ENCODE peak calls at places on chromosomes 5 and 9, in seven cellular contexts. One of them, this sample, is unnamed.

GRCh38 chr9:131094622-131095021 is 1.7 kb upstream of the AIF1L start:
- DNase-seq in SK-N-DZ: no peak
- DNase-seq in natural killer cell treated with Interleukin-12 subunit alpha and Interleukin-12 subunit beta and Interleukin-15 and Interleukin-18, amount 100 ng/mL, for 72 hours: no peak
- DNase-seq in stimulated activated CD8-positive, alpha-beta memory T cell treated with anti-CD3 and anti-CD28 coated beads, Interleukin-7, amount 100 ng/mL, for 24 hours: no peak
- DNase-seq in HT1080: peak; percentile 27
- DNase-seq in left cardiac atrium: peak; percentile 54
- DNase-seq in HuH-7: no peak
- DNase-seq in this sample: no peak

GRCh38 chr9:14413811-14414210 is 99.9 kb upstream of the NFIB start:
- DNase-seq in HT1080: no peak
- DNase-seq in HuH-7: no peak
- DNase-seq in stimulated activated CD8-positive, alpha-beta memory T cell treated with anti-CD3 and anti-CD28 coated beads, Interleukin-7, amount 100 ng/mL, for 24 hours: no peak
- DNase-seq in SK-N-DZ: no peak
- DNase-seq in natural killer cell treated with Interleukin-12 subunit alpha and Interleukin-12 subunit beta and Interleukin-15 and Interleukin-18, amount 100 ng/mL, for 72 hours: no peak
- DNase-seq in left cardiac atrium: no peak
- DNase-seq in this sample: no peak

GRCh38 chr5:76084496-76085285 is 1.5 kb downstream of the SV2C start:
- DNase-seq in left cardiac atrium: no peak
- DNase-seq in SK-N-DZ: peak; percentile 32
- DNase-seq in stimulated activated CD8-positive, alpha-beta memory T cell treated with anti-CD3 and anti-CD28 coated beads, Interleukin-7, amount 100 ng/mL, for 24 hours: no peak
- DNase-seq in HT1080: no peak
- DNase-seq in HuH-7: no peak
- DNase-seq in natural killer cell treated with Interleukin-12 subunit alpha and Interleukin-12 subunit beta and Interleukin-15 and Interleukin-18, amount 100 ng/mL, for 72 hours: no peak
- DNase-seq in this sample: no peak

GRCh38 chr5:157193699-157194424 is 13.2 kb downstream of the ITK start:
- DNase-seq in HuH-7: no peak
- DNase-seq in left cardiac atrium: no peak
- DNase-seq in stimulated activated CD8-positive, alpha-beta memory T cell treated with anti-CD3 and anti-CD28 coated beads, Interleukin-7, amount 100 ng/mL, for 24 hours: no peak
- DNase-seq in SK-N-DZ: no peak
- DNase-seq in HT1080: no peak
- DNase-seq in natural killer cell treated with Interleukin-12 subunit alpha and Interleukin-12 subunit beta and Interleukin-15 and Interleukin-18, amount 100 ng/mL, for 72 hours: no peak
- DNase-seq in this sample: no peak

GRCh38 chr9:34562136-34562745 is 27.3 kb downstream of the CNTFR start:
- DNase-seq in stimulated activated CD8-positive, alpha-beta memory T cell treated with anti-CD3 and anti-CD28 coated beads, Interleukin-7, amount 100 ng/mL, for 24 hours: no peak
- DNase-seq in HuH-7: no peak
- DNase-seq in left cardiac atrium: no peak
- DNase-seq in HT1080: no peak
- DNase-seq in SK-N-DZ: no peak
- DNase-seq in natural killer cell treated with Interleukin-12 subunit alpha and Interleukin-12 subunit beta and Interleukin-15 and Interleukin-18, amount 100 ng/mL, for 72 hours: peak; percentile 22
- DNase-seq in this sample: no peak

GRCh38 chr5:115543931-115544370 is 624 bp downstream of the FEM1C start:
- DNase-seq in SK-N-DZ: peak; percentile 23
- DNase-seq in natural killer cell treated with Interleukin-12 subunit alpha and Interleukin-12 subunit beta and Interleukin-15 and Interleukin-18, amount 100 ng/mL, for 72 hours: peak; percentile 62
- DNase-seq in stimulated activated CD8-positive, alpha-beta memory T cell treated with anti-CD3 and anti-CD28 coated beads, Interleukin-7, amount 100 ng/mL, for 24 hours: peak; percentile 21
- DNase-seq in HuH-7: no peak
- DNase-seq in left cardiac atrium: no peak
- DNase-seq in HT1080: peak; percentile 47
- DNase-seq in this sample: no peak

GRCh38 chr5:170758481-170758880 is 25.0 kb upstream of the GABRP start:
- DNase-seq in HuH-7: no peak
- DNase-seq in HT1080: no peak
- DNase-seq in stimulated activated CD8-positive, alpha-beta memory T cell treated with anti-CD3 and anti-CD28 coated beads, Interleukin-7, amount 100 ng/mL, for 24 hours: no peak
- DNase-seq in left cardiac atrium: no peak
- DNase-seq in SK-N-DZ: no peak
- DNase-seq in natural killer cell treated with Interleukin-12 subunit alpha and Interleukin-12 subunit beta and Interleukin-15 and Interleukin-18, amount 100 ng/mL, for 72 hours: no peak
- DNase-seq in this sample: no peak

GRCh38 chr5:125634242-125634835 is 788.9 kb upstream of the GRAMD2B start:
- DNase-seq in natural killer cell treated with Interleukin-12 subunit alpha and Interleukin-12 subunit beta and Interleukin-15 and Interleukin-18, amount 100 ng/mL, for 72 hours: no peak
- DNase-seq in HuH-7: no peak
- DNase-seq in SK-N-DZ: peak; percentile 97
- DNase-seq in stimulated activated CD8-positive, alpha-beta memory T cell treated with anti-CD3 and anti-CD28 coated beads, Interleukin-7, amount 100 ng/mL, for 24 hours: no peak
- DNase-seq in HT1080: peak; percentile 54
- DNase-seq in left cardiac atrium: no peak
- DNase-seq in this sample: no peak

GRCh38 chr9:1008256-1008655 is 31.8 kb downstream of the DMRT3 start:
- DNase-seq in SK-N-DZ: no peak
- DNase-seq in natural killer cell treated with Interleukin-12 subunit alpha and Interleukin-12 subunit beta and Interleukin-15 and Interleukin-18, amount 100 ng/mL, for 72 hours: no peak
- DNase-seq in HuH-7: no peak
- DNase-seq in stimulated activated CD8-positive, alpha-beta memory T cell treated with anti-CD3 and anti-CD28 coated beads, Interleukin-7, amount 100 ng/mL, for 24 hours: no peak
- DNase-seq in HT1080: no peak
- DNase-seq in left cardiac atrium: no peak
- DNase-seq in this sample: no peak

GRCh38 chr9:69168709-69169217 is 5.3 kb upstream of the TJP2 start:
- DNase-seq in HT1080: no peak
- DNase-seq in HuH-7: peak; percentile 66
- DNase-seq in SK-N-DZ: no peak
- DNase-seq in natural killer cell treated with Interleukin-12 subunit alpha and Interleukin-12 subunit beta and Interleukin-15 and Interleukin-18, amount 100 ng/mL, for 72 hours: peak; percentile 71
- DNase-seq in stimulated activated CD8-positive, alpha-beta memory T cell treated with anti-CD3 and anti-CD28 coated beads, Interleukin-7, amount 100 ng/mL, for 24 hours: no peak
- DNase-seq in left cardiac atrium: no peak
- DNase-seq in this sample: no peak

GRCh38 chr9:34648673-34649072 is 2.2 kb downstream of the GALT start:
- DNase-seq in HT1080: no peak
- DNase-seq in SK-N-DZ: no peak
- DNase-seq in stimulated activated CD8-positive, alpha-beta memory T cell treated with anti-CD3 and anti-CD28 coated beads, Interleukin-7, amount 100 ng/mL, for 24 hours: no peak
- DNase-seq in HuH-7: no peak
- DNase-seq in natural killer cell treated with Interleukin-12 subunit alpha and Interleukin-12 subunit beta and Interleukin-15 and Interleukin-18, amount 100 ng/mL, for 72 hours: no peak
- DNase-seq in left cardiac atrium: no peak
- DNase-seq in this sample: no peak

GRCh38 chr9:73154760-73155159 is 3.1 kb downstream of the ANXA1 start:
- DNase-seq in SK-N-DZ: no peak
- DNase-seq in stimulated activated CD8-positive, alpha-beta memory T cell treated with anti-CD3 and anti-CD28 coated beads, Interleukin-7, amount 100 ng/mL, for 24 hours: no peak
- DNase-seq in HT1080: no peak
- DNase-seq in left cardiac atrium: no peak
- DNase-seq in natural killer cell treated with Interleukin-12 subunit alpha and Interleukin-12 subunit beta and Interleukin-15 and Interleukin-18, amount 100 ng/mL, for 72 hours: no peak
- DNase-seq in HuH-7: no peak
- DNase-seq in this sample: no peak

GRCh38 chr5:447501-447900 is 4.5 kb downstream of the EXOC3 start:
- DNase-seq in left cardiac atrium: peak; percentile 19
- DNase-seq in HuH-7: no peak
- DNase-seq in SK-N-DZ: no peak
- DNase-seq in natural killer cell treated with Interleukin-12 subunit alpha and Interleukin-12 subunit beta and Interleukin-15 and Interleukin-18, amount 100 ng/mL, for 72 hours: no peak
- DNase-seq in stimulated activated CD8-positive, alpha-beta memory T cell treated with anti-CD3 and anti-CD28 coated beads, Interleukin-7, amount 100 ng/mL, for 24 hours: no peak
- DNase-seq in HT1080: no peak
- DNase-seq in this sample: no peak

GRCh38 chr5:174589599-174589998 is 134.8 kb upstream of the MSX2 start:
- DNase-seq in natural killer cell treated with Interleukin-12 subunit alpha and Interleukin-12 subunit beta and Interleukin-15 and Interleukin-18, amount 100 ng/mL, for 72 hours: no peak
- DNase-seq in left cardiac atrium: no peak
- DNase-seq in stimulated activated CD8-positive, alpha-beta memory T cell treated with anti-CD3 and anti-CD28 coated beads, Interleukin-7, amount 100 ng/mL, for 24 hours: no peak
- DNase-seq in HT1080: no peak
- DNase-seq in SK-N-DZ: no peak
- DNase-seq in HuH-7: no peak
- DNase-seq in this sample: peak; percentile 13

GRCh38 chr5:157924931-157925729 is 66.2 kb upstream of the CLINT1 start:
- DNase-seq in HuH-7: no peak
- DNase-seq in natural killer cell treated with Interleukin-12 subunit alpha and Interleukin-12 subunit beta and Interleukin-15 and Interleukin-18, amount 100 ng/mL, for 72 hours: no peak
- DNase-seq in left cardiac atrium: no peak
- DNase-seq in stimulated activated CD8-positive, alpha-beta memory T cell treated with anti-CD3 and anti-CD28 coated beads, Interleukin-7, amount 100 ng/mL, for 24 hours: no peak
- DNase-seq in SK-N-DZ: no peak
- DNase-seq in HT1080: peak; percentile 25
- DNase-seq in this sample: no peak

GRCh38 chr9:69340631-69341030 is 15.6 kb downstream of the ENTREP1 start:
- DNase-seq in SK-N-DZ: no peak
- DNase-seq in natural killer cell treated with Interleukin-12 subunit alpha and Interleukin-12 subunit beta and Interleukin-15 and Interleukin-18, amount 100 ng/mL, for 72 hours: no peak
- DNase-seq in HT1080: no peak
- DNase-seq in HuH-7: no peak
- DNase-seq in left cardiac atrium: no peak
- DNase-seq in stimulated activated CD8-positive, alpha-beta memory T cell treated with anti-CD3 and anti-CD28 coated beads, Interleukin-7, amount 100 ng/mL, for 24 hours: no peak
- DNase-seq in this sample: no peak

GRCh38 chr5:113387844-113388243 is 46.9 kb downstream of the TSSK1B start:
- DNase-seq in SK-N-DZ: no peak
- DNase-seq in stimulated activated CD8-positive, alpha-beta memory T cell treated with anti-CD3 and anti-CD28 coated beads, Interleukin-7, amount 100 ng/mL, for 24 hours: no peak
- DNase-seq in HuH-7: no peak
- DNase-seq in HT1080: no peak
- DNase-seq in left cardiac atrium: no peak
- DNase-seq in natural killer cell treated with Interleukin-12 subunit alpha and Interleukin-12 subunit beta and Interleukin-15 and Interleukin-18, amount 100 ng/mL, for 72 hours: no peak
- DNase-seq in this sample: no peak

GRCh38 chr5:141814064-141814982 is 63.9 kb downstream of the PCDH1 start:
- DNase-seq in HT1080: peak; percentile 20
- DNase-seq in stimulated activated CD8-positive, alpha-beta memory T cell treated with anti-CD3 and anti-CD28 coated beads, Interleukin-7, amount 100 ng/mL, for 24 hours: no peak
- DNase-seq in left cardiac atrium: peak; percentile 46
- DNase-seq in HuH-7: peak; percentile 85
- DNase-seq in natural killer cell treated with Interleukin-12 subunit alpha and Interleukin-12 subunit beta and Interleukin-15 and Interleukin-18, amount 100 ng/mL, for 72 hours: peak; percentile 67
- DNase-seq in SK-N-DZ: peak; percentile 75
- DNase-seq in this sample: peak; percentile 15

GRCh38 chr5:135386886-135387628 is 12.0 kb downstream of the MACROH2A1 start:
- DNase-seq in left cardiac atrium: no peak
- DNase-seq in HuH-7: peak; percentile 30
- DNase-seq in SK-N-DZ: no peak
- DNase-seq in natural killer cell treated with Interleukin-12 subunit alpha and Interleukin-12 subunit beta and Interleukin-15 and Interleukin-18, amount 100 ng/mL, for 72 hours: no peak
- DNase-seq in HT1080: peak; percentile 85
- DNase-seq in stimulated activated CD8-positive, alpha-beta memory T cell treated with anti-CD3 and anti-CD28 coated beads, Interleukin-7, amount 100 ng/mL, for 24 hours: no peak
- DNase-seq in this sample: no peak

GRCh38 chr5:80211292-80211691 is 44.6 kb downstream of the SERINC5 start:
- DNase-seq in SK-N-DZ: no peak
- DNase-seq in stimulated activated CD8-positive, alpha-beta memory T cell treated with anti-CD3 and anti-CD28 coated beads, Interleukin-7, amount 100 ng/mL, for 24 hours: no peak
- DNase-seq in HuH-7: no peak
- DNase-seq in HT1080: no peak
- DNase-seq in natural killer cell treated with Interleukin-12 subunit alpha and Interleukin-12 subunit beta and Interleukin-15 and Interleukin-18, amount 100 ng/mL, for 72 hours: no peak
- DNase-seq in left cardiac atrium: no peak
- DNase-seq in this sample: no peak

GRCh38 chr5:79499640-79500273 is 14.2 kb downstream of the HOMER1 start:
- DNase-seq in HuH-7: no peak
- DNase-seq in SK-N-DZ: no peak
- DNase-seq in HT1080: no peak
- DNase-seq in natural killer cell treated with Interleukin-12 subunit alpha and Interleukin-12 subunit beta and Interleukin-15 and Interleukin-18, amount 100 ng/mL, for 72 hours: no peak
- DNase-seq in left cardiac atrium: no peak
- DNase-seq in stimulated activated CD8-positive, alpha-beta memory T cell treated with anti-CD3 and anti-CD28 coated beads, Interleukin-7, amount 100 ng/mL, for 24 hours: no peak
- DNase-seq in this sample: no peak

GRCh38 chr5:94025788-94026473 is 284.5 kb upstream of the POU5F2 start:
- DNase-seq in SK-N-DZ: peak; percentile 12
- DNase-seq in left cardiac atrium: no peak
- DNase-seq in stimulated activated CD8-positive, alpha-beta memory T cell treated with anti-CD3 and anti-CD28 coated beads, Interleukin-7, amount 100 ng/mL, for 24 hours: no peak
- DNase-seq in natural killer cell treated with Interleukin-12 subunit alpha and Interleukin-12 subunit beta and Interleukin-15 and Interleukin-18, amount 100 ng/mL, for 72 hours: no peak
- DNase-seq in HT1080: no peak
- DNase-seq in HuH-7: peak; percentile 45
- DNase-seq in this sample: no peak

GRCh38 chr5:96146675-96147074 is 185.0 kb upstream of the ELL2 start:
- DNase-seq in SK-N-DZ: peak; percentile 7
- DNase-seq in HT1080: peak; percentile 57
- DNase-seq in left cardiac atrium: no peak
- DNase-seq in stimulated activated CD8-positive, alpha-beta memory T cell treated with anti-CD3 and anti-CD28 coated beads, Interleukin-7, amount 100 ng/mL, for 24 hours: no peak
- DNase-seq in natural killer cell treated with Interleukin-12 subunit alpha and Interleukin-12 subunit beta and Interleukin-15 and Interleukin-18, amount 100 ng/mL, for 72 hours: no peak
- DNase-seq in HuH-7: no peak
- DNase-seq in this sample: no peak

GRCh38 chr5:149268928-149269557 is 2.6 kb upstream of the AFAP1L1 start:
- DNase-seq in HT1080: peak; percentile 68
- DNase-seq in left cardiac atrium: no peak
- DNase-seq in stimulated activated CD8-positive, alpha-beta memory T cell treated with anti-CD3 and anti-CD28 coated beads, Interleukin-7, amount 100 ng/mL, for 24 hours: no peak
- DNase-seq in SK-N-DZ: peak; percentile 56
- DNase-seq in HuH-7: peak; percentile 57
- DNase-seq in natural killer cell treated with Interleukin-12 subunit alpha and Interleukin-12 subunit beta and Interleukin-15 and Interleukin-18, amount 100 ng/mL, for 72 hours: no peak
- DNase-seq in this sample: peak; percentile 19

This sample was measured in NCI-H187.